ENCODE peak calls at places on chromosomes 13 and 19, in ten cellular contexts. K is ovary, H is transverse colon, D is adrenal gland, I is IMR-90, V is lower leg skin, W is H1, F is NB4, A is H54, C is endothelial cell of umbilical vein. N is an unnamed sample.

GRCh38 chr13:30191491-30192100 is 115.8 kb downstream of the KATNAL1 start:
- DNase-seq in K (no peak), H (no peak), D (no peak), I (peak), V (no peak), W (no peak), F (peak), A (peak), C (no peak), N (no peak)

GRCh38 chr13:25203256-25203794 is 31.2 kb upstream of the AMER2 start:
- DNase-seq in K (no peak), H (no peak), D (no peak), I (no peak), V (no peak), W (no peak), F (no peak), A (no peak), C (no peak), N (no peak)

GRCh38 chr19:19157808-19158207 is 12.3 kb downstream of the MEF2B start:
- DNase-seq in K (no peak), H (no peak), D (no peak), I (no peak), V (no peak), W (no peak), F (no peak), A (no peak), C (no peak), N (no peak)

GRCh38 chr19:50329146-50329925 is at the start of gene KCNC3:
- DNase-seq in K (peak), H (peak), D (peak), I (peak), V (peak), W (peak), F (peak), A (peak), C (peak), N (peak)

GRCh38 chr19:13689050-13689449 is 75.3 kb upstream of the MRI1 start:
- DNase-seq in K (no peak), H (no peak), D (no peak), I (peak), V (no peak), W (no peak), F (peak), A (no peak), C (peak), N (no peak)

GRCh38 chr13:97851269-97851668 is 102.2 kb upstream of the IPO5 start:
- DNase-seq in K (no peak), H (no peak), D (no peak), I (no peak), V (no peak), W (no peak), F (peak), A (no peak), C (no peak), N (no peak)

GRCh38 chr13:48222358-48223015 is 10.5 kb upstream of the ITM2B start:
- DNase-seq in K (peak), H (peak), D (no peak), I (peak), V (no peak), W (no peak), F (peak), A (no peak), C (no peak), N (peak)

GRCh38 chr13:21124853-21125252 is 51.5 kb downstream of the SKA3 start:
- DNase-seq in K (no peak), H (no peak), D (no peak), I (peak), V (peak), W (no peak), F (peak), A (no peak), C (peak), N (no peak)

GRCh38 chr13:51618626-51619025 is 34.4 kb downstream of the WDFY2 start:
- DNase-seq in K (no peak), H (no peak), D (no peak), I (no peak), V (no peak), W (no peak), F (no peak), A (no peak), C (no peak), N (no peak)

GRCh38 chr13:38415233-38415632 is 65.6 kb downstream of the UFM1 start:
- DNase-seq in K (no peak), H (peak), D (no peak), I (no peak), V (no peak), W (no peak), F (peak), A (no peak), C (no peak), N (no peak)

DNA sequence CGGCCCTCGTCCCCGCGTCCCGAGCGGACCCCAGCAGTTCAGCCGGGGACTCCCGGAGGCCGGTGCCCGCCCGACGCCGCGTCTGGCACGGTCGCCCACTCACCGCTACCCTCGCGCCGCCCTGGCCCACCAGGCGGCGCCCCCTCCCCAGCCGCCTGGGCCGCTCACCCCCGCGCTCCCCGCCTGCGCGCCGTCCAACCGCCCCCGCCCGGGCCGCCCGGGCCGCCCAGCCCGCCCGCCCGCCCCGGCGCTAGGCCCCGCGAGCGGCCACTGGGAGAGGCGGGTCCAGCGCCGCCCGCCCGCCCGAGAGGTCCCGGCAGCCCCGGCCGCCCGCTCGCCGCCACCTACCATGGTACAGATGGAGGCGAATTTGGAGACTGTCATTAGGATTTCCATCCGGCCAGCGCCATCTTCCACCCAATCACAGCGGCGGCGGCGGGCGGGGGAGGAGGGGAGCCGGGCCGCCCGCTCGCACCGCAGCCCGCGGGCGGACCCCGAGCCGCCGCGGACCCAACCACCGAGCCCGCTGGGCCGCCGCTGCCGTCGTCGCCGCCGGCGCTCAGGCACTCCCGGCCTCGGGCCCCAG is at the start of gene USP12:
- DNase-seq in K (no peak), H (peak), D (peak), I (peak), V (no peak), W (no peak), F (peak), A (no peak), C (peak), N (peak)
- TF ChIP-seq POLR2A in K (no peak), H (no peak), D (peak), I (peak), V (no peak), W (no peak), F (peak), A (peak), C (no peak), N (no peak)

DNA sequence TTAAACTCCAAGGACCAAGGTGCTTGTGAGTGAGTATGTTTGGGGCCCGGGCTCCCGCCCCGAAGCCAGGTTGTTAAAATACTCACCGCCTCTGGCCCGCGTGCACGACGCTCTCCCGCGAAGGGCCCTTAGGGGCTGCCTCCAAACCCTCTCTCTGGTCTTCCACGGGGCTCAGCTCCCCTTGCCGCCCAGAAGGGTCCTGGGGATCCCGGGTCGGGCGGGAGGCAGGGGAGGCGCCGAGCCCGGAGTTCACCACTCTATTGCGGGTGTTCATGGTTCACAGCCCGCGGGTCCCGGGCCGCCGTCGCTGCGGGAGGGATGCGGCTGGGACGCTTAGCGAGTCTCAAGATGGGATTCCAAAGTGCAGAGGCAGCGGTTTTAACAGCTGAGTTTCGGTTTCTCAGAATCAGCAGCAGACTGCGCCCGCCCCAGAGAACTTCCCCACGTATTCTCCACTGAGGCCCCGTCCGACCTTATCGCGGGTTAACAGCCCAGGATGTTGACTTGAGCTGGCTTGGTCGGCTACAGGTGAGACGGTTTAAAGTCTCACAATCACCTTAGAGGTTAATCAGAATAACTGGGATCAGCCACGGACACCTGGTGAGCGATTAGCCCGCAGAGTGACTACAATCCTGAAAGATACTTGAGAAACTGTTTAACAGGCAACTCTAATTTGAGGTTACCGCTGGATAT is at the start of gene EPSTI1:
- DNase-seq in K (peak), H (peak), D (peak), I (peak), V (peak), W (no peak), F (peak), A (peak), C (peak), N (peak)
- TF ChIP-seq POLR2A in K (no peak), H (peak), D (peak), I (no peak), V (no peak), W (no peak), F (no peak), A (no peak), C (no peak), N (no peak)

DNA sequence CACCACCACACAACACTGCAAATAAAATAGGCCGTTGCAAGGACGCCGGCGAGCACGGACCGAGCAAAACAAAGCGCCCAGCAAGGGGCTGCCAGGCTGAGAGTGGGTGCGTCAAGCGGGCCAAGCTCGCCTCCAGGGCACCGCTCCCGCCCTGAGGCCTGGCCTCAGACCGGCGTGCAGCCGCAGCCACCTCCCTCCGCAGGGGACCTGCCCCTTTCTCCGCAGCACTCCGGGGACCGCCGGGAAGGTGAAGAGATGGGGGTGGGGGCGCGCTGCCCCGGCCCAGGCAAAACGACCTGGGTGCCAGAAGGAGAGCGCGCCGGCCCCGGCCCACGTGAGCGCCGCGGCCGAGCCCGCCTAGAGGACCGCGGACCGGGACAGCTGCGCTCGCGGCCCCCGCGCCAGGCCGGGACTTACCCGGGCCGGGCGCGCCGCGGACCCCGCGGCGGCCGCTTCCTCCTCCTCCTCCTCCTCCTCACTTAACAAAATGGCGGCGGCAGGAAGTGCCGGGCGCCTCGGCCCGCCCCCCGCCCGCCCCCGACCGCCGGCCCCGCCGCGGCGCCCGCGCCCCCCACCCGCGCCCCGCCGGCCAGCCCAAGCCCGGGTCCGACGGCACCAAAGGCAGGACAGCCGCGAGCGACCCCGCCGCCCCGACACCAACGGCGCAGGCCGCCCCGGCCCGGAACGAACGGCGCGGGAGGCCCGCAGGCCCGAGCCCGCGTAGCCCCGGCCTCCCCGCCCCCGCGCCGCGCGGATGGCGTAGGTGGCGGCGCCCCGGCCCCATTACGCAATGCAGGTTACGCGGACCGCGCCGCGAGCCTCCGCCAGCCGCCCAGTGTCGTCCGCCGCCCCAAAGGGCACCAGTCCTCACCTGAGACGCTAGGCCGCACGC is 674 bp downstream of the BRD4 start:
- DNase-seq in K (peak), H (peak), D (peak), I (no peak), V (peak), W (no peak), F (peak), A (peak), C (no peak), N (peak)
- TF ChIP-seq POLR2A in K (no peak), H (no peak), D (peak), I (peak), V (no peak), W (no peak), F (no peak), A (no peak), C (no peak), N (no peak)

GRCh38 chr19:35347930-35348298 is 212 bp downstream of the FFAR1 start:
- DNase-seq in K (no peak), H (no peak), D (no peak), I (no peak), V (no peak), W (no peak), F (no peak), A (no peak), C (no peak), N (peak)

GRCh38 chr19:35347171-35347929 is at the start of gene FFAR1:
- DNase-seq in K (peak), H (peak), D (peak), I (no peak), V (peak), W (no peak), F (peak), A (no peak), C (no peak), N (no peak)

GRCh38 chr19:35346193-35347052 is 1.3 kb upstream of the FFAR1 start:
- DNase-seq in K (peak), H (peak), D (no peak), I (no peak), V (peak), W (no peak), F (no peak), A (no peak), C (no peak), N (no peak)

GRCh38 chr19:35344511-35345031 is 3.1 kb upstream of the FFAR1 start:
- DNase-seq in K (peak), H (no peak), D (no peak), I (no peak), V (peak), W (no peak), F (no peak), A (no peak), C (no peak), N (no peak)

DNA sequence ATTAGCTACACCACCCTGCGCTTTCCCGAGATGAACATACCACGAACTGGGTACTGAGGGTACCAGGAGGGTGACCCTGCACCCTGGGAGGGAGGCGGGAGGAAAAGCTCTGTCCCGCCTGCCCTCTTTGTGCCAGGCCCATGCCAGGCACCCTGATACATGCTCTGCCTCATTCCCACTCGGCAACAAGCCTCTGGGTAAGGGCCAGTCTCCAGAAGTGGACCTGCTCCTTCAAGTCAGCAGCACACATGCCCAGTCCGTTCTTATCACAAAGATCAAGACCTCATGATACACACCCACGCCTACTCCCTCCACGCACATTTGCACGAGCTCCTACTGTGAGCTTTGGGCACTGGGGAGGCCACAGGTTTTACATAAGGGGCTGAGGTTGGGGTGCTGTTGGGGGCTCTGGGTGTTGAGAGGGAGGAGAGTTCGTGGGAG is 2.0 kb upstream of the FFAR1 start:
- DNase-seq in K (peak), H (no peak), D (no peak), I (no peak), V (peak), W (no peak), F (no peak), A (no peak), C (no peak), N (no peak)
- TF ChIP-seq POLR2A in K (no peak), H (no peak), D (no peak), I (no peak), V (no peak), W (no peak), F (no peak), A (no peak), C (no peak), N (no peak)

GRCh38 chr19:2246014-2246620 is 3.0 kb upstream of the AMH start:
- DNase-seq in K (no peak), H (no peak), D (no peak), I (no peak), V (no peak), W (no peak), F (no peak), A (no peak), C (no peak), N (no peak)
- TF ChIP-seq POLR2A in K (no peak), H (no peak), D (no peak), I (no peak), V (no peak), W (no peak), F (no peak), A (no peak), C (no peak), N (no peak)

DNA sequence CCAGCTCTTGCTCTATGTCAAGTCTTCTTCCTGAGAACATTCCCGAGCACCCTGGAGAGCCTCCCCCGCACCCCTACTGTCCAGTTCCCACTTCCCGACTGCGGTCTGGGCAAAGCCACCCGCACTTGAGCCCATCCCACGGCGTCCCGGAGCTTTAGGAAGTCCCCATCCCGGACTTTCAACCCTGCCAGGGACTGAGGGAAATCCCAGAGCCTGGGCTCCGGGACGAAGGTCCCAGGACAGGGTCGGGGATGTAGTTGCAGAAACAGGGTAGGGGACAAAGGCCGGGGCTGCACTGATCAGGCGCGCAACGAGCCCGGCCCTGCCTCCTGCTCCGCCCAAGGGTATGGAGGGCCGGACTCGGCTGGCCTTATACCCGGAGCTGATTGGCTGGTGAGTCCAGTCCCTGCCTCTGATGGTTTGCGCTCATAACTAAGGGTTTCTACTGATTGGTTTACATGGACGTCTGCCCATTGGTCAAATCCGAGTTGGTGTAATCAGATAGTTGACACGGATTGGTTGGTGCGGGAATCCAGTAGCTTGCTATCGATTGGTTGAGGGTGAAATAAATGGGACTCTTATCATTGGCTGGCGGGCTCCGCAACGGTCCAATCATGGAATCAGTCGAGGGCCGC is 824 bp upstream of the MPND start:
- DNase-seq in K (peak), H (peak), D (peak), I (peak), V (peak), W (peak), F (peak), A (peak), C (peak), N (peak)
- TF ChIP-seq POLR2A in K (peak), H (peak), D (peak), I (peak), V (no peak), W (peak), F (peak), A (peak), C (peak), N (peak)

GRCh38 chr19:44645407-44646048 is 1.8 kb downstream of the PVR start:
- DNase-seq in K (no peak), H (no peak), D (no peak), I (no peak), V (no peak), W (no peak), F (no peak), A (no peak), C (no peak), N (no peak)

GRCh38 chr19:44642375-44642774 is 1.3 kb upstream of the PVR start:
- DNase-seq in K (no peak), H (no peak), D (no peak), I (no peak), V (no peak), W (no peak), F (no peak), A (no peak), C (no peak), N (no peak)

GRCh38 chr19:44644391-44645016 is 794 bp downstream of the PVR start:
- DNase-seq in K (no peak), H (peak), D (peak), I (peak), V (no peak), W (peak), F (peak), A (peak), C (peak), N (no peak)

GRCh38 chr19:44641866-44642265 is 1.8 kb upstream of the PVR start:
- DNase-seq in K (no peak), H (no peak), D (no peak), I (no peak), V (no peak), W (no peak), F (no peak), A (no peak), C (no peak), N (peak)

GRCh38 chr19:44643605-44644390 is at the start of gene PVR:
- DNase-seq in K (peak), H (peak), D (peak), I (peak), V (peak), W (peak), F (peak), A (peak), C (peak), N (peak)
- TF ChIP-seq POLR2A in K (peak), H (peak), D (peak), I (peak), V (no peak), W (peak), F (peak), A (no peak), C (peak), N (no peak)

GRCh38 chr13:79946556-79946955 is 394.4 kb downstream of the SPRY2 start:
- DNase-seq in K (no peak), H (no peak), D (no peak), I (no peak), V (no peak), W (no peak), F (no peak), A (no peak), C (no peak), N (no peak)
- TF ChIP-seq POLR2A in K (no peak), H (no peak), D (no peak), I (no peak), V (no peak), W (no peak), F (no peak), A (no peak), C (no peak), N (no peak)